ENCODE peak calls at places on chromosomes 4 and X, in four cellular contexts. T, N, M and W are unnamed samples.

GRCh38 chr4:135485371-135485770 is 1283.8 kb upstream of the PABPC4L start:
- DNase-seq in M (no peak), T (no peak), N (no peak), W (no peak)

GRCh38 chr4:158850800-158851644 is 82.2 kb downstream of the FNIP2 start:
- DNase-seq in T (no peak), M (peak), N (no peak), W (peak)

GRCh38 chrX:100410083-100410590 is at the start of gene PCDH19:
- DNase-seq in N (peak), M (peak), T (no peak), W (peak)

GRCh38 chr4:108301583-108302256 is 133.0 kb upstream of the LEF1 start:
- DNase-seq in M (no peak), T (no peak), N (no peak), W (no peak)

GRCh38 chr4:110371016-110371795 is 104.7 kb upstream of the ENPEP start:
- DNase-seq in N (no peak), T (no peak), M (no peak), W (no peak)

GRCh38 chrX:107571296-107571998 is 56.9 kb upstream of the PRPS1 start:
- DNase-seq in M (peak), N (peak), T (no peak), W (no peak)

GRCh38 chr4:87851955-87852354 is 19.2 kb downstream of the MEPE start:
- DNase-seq in T (no peak), M (no peak), N (no peak), W (no peak)

GRCh38 chr4:126071346-126072333 is 756.9 kb downstream of the FAT4 start:
- DNase-seq in M (peak), T (no peak), N (peak), W (no peak)

GRCh38 chr4:93814722-93815121 is 13.8 kb upstream of the ATOH1 start:
- DNase-seq in M (no peak), N (no peak), T (no peak), W (no peak)

GRCh38 chr4:34953145-34953799 is 1291.0 kb downstream of the ARAP2 start:
- DNase-seq in N (peak), M (no peak), T (no peak), W (no peak)

GRCh38 chrX:134737061-134737460 is 78.8 kb upstream of the PLAC1 start:
- DNase-seq in M (peak), T (no peak), N (no peak), W (no peak)

GRCh38 chr4:155780773-155781172 is 22.0 kb downstream of the GUCY1B1 start:
- DNase-seq in N (no peak), T (no peak), M (no peak), W (no peak)

GRCh38 chr4:6009452-6009851 is 8.8 kb downstream of the C4orf50 start:
- DNase-seq in M (no peak), N (no peak), T (peak), W (no peak)

GRCh38 chr4:71230258-71230594 is 108.6 kb upstream of the SLC4A4 start:
- DNase-seq in N (no peak), T (no peak), M (peak), W (no peak)

GRCh38 chr4:67151376-67152343 is 393.6 kb downstream of the CENPC start:
- DNase-seq in T (no peak), M (no peak), N (no peak), W (no peak)

GRCh38 chr4:80231180-80231579 is 33.9 kb downstream of the PRDM8 start:
- DNase-seq in T (no peak), M (no peak), N (no peak), W (no peak)

GRCh38 chr4:68167166-68167565 is 37.5 kb upstream of the TMPRSS11F start:
- DNase-seq in M (no peak), T (no peak), N (no peak), W (no peak)

GRCh38 chrX:15151267-15152196 is 118.4 kb downstream of the ASB9 start:
- DNase-seq in N (peak), M (no peak), T (no peak), W (no peak)

GRCh38 chr4:128249787-128250668 is 37.6 kb downstream of the PGRMC2 start:
- DNase-seq in N (no peak), T (no peak), M (no peak), W (no peak)

GRCh38 chr4:31807036-31807435 is 1086.9 kb downstream of the PCDH7 start:
- DNase-seq in N (no peak), M (no peak), T (no peak), W (no peak)

GRCh38 chrX:133258481-133258880 is 40.3 kb upstream of the TFDP3 start:
- DNase-seq in N (no peak), T (no peak), M (no peak), W (no peak)